ENCODE peak calls at places on chromosome 11, in five cellular contexts. One of them, this sample, is unnamed.

GRCh38 chr11:106770489-106771100 is 247.7 kb downstream of the GUCY1A2 start:
- DNase-seq in CD8-positive, alpha-beta memory T cell: no peak
- DNase-seq in K562: no peak
- DNase-seq in activated CD4-positive, alpha-beta T cell treated with anti-CD3 and anti-CD28 coated beads, Interleukin-2, amount 50 U/mL, for 24 hours: no peak
- DNase-seq in nephron progenitor cell: no peak
- DNase-seq in this sample: no peak

GRCh38 chr11:75142714-75143419 is 8.0 kb upstream of the SLCO2B1 start:
- DNase-seq in activated CD4-positive, alpha-beta T cell treated with anti-CD3 and anti-CD28 coated beads, Interleukin-2, amount 50 U/mL, for 24 hours: peak; percentile 76
- DNase-seq in K562: peak; percentile 91
- DNase-seq in CD8-positive, alpha-beta memory T cell: peak; percentile 43
- DNase-seq in nephron progenitor cell: no peak
- DNase-seq in this sample: no peak

GRCh38 chr11:91996526-91996925 is 228.1 kb upstream of the FAT3 start:
- DNase-seq in activated CD4-positive, alpha-beta T cell treated with anti-CD3 and anti-CD28 coated beads, Interleukin-2, amount 50 U/mL, for 24 hours: no peak
- DNase-seq in nephron progenitor cell: no peak
- DNase-seq in CD8-positive, alpha-beta memory T cell: no peak
- DNase-seq in K562: no peak
- DNase-seq in this sample: no peak

GRCh38 chr11:80477178-80477577 is 1036.3 kb upstream of the TENM4 start:
- DNase-seq in activated CD4-positive, alpha-beta T cell treated with anti-CD3 and anti-CD28 coated beads, Interleukin-2, amount 50 U/mL, for 24 hours: no peak
- DNase-seq in K562: no peak
- DNase-seq in nephron progenitor cell: no peak
- DNase-seq in CD8-positive, alpha-beta memory T cell: no peak
- DNase-seq in this sample: no peak

GRCh38 chr11:28195449-28195848 is 87.3 kb downstream of the METTL15 start:
- DNase-seq in nephron progenitor cell: no peak
- DNase-seq in activated CD4-positive, alpha-beta T cell treated with anti-CD3 and anti-CD28 coated beads, Interleukin-2, amount 50 U/mL, for 24 hours: no peak
- DNase-seq in K562: no peak
- DNase-seq in CD8-positive, alpha-beta memory T cell: no peak
- DNase-seq in this sample: no peak

GRCh38 chr11:77208535-77208934 is 80.5 kb downstream of the MYO7A start:
- DNase-seq in CD8-positive, alpha-beta memory T cell: no peak
- DNase-seq in K562: no peak
- DNase-seq in nephron progenitor cell: no peak
- DNase-seq in activated CD4-positive, alpha-beta T cell treated with anti-CD3 and anti-CD28 coated beads, Interleukin-2, amount 50 U/mL, for 24 hours: no peak
- DNase-seq in this sample: no peak

GRCh38 chr11:69941546-69942332 is 122.5 kb upstream of the FGF3 start:
- DNase-seq in K562: no peak
- DNase-seq in nephron progenitor cell: no peak
- DNase-seq in CD8-positive, alpha-beta memory T cell: no peak
- DNase-seq in activated CD4-positive, alpha-beta T cell treated with anti-CD3 and anti-CD28 coated beads, Interleukin-2, amount 50 U/mL, for 24 hours: no peak
- DNase-seq in this sample: no peak

GRCh38 chr11:132839226-132839625 is 693.1 kb downstream of the OPCML start:
- DNase-seq in nephron progenitor cell: no peak
- DNase-seq in activated CD4-positive, alpha-beta T cell treated with anti-CD3 and anti-CD28 coated beads, Interleukin-2, amount 50 U/mL, for 24 hours: no peak
- DNase-seq in K562: no peak
- DNase-seq in CD8-positive, alpha-beta memory T cell: no peak
- DNase-seq in this sample: no peak

GRCh38 chr11:95567685-95568084 is 221.9 kb downstream of the FAM76B start:
- DNase-seq in activated CD4-positive, alpha-beta T cell treated with anti-CD3 and anti-CD28 coated beads, Interleukin-2, amount 50 U/mL, for 24 hours: no peak
- DNase-seq in nephron progenitor cell: no peak
- DNase-seq in K562: no peak
- DNase-seq in CD8-positive, alpha-beta memory T cell: no peak
- DNase-seq in this sample: no peak

GRCh38 chr11:109320595-109320994 is 101.4 kb upstream of the C11orf87 start:
- DNase-seq in nephron progenitor cell: no peak
- DNase-seq in activated CD4-positive, alpha-beta T cell treated with anti-CD3 and anti-CD28 coated beads, Interleukin-2, amount 50 U/mL, for 24 hours: no peak
- DNase-seq in K562: no peak
- DNase-seq in CD8-positive, alpha-beta memory T cell: no peak
- DNase-seq in this sample: no peak

GRCh38 chr11:61645179-61645868 is 34.9 kb upstream of the DAGLA start:
- DNase-seq in activated CD4-positive, alpha-beta T cell treated with anti-CD3 and anti-CD28 coated beads, Interleukin-2, amount 50 U/mL, for 24 hours: no peak
- DNase-seq in CD8-positive, alpha-beta memory T cell: no peak
- DNase-seq in K562: no peak
- DNase-seq in nephron progenitor cell: no peak
- DNase-seq in this sample: no peak

GRCh38 chr11:57116654-57117053 is 65.1 kb upstream of the LRRC55 start:
- DNase-seq in nephron progenitor cell: peak; percentile 44
- DNase-seq in K562: peak; percentile 78
- DNase-seq in CD8-positive, alpha-beta memory T cell: no peak
- DNase-seq in activated CD4-positive, alpha-beta T cell treated with anti-CD3 and anti-CD28 coated beads, Interleukin-2, amount 50 U/mL, for 24 hours: no peak
- DNase-seq in this sample: no peak

GRCh38 chr11:83278351-83278750 is 7.8 kb downstream of the CCDC90B start:
- DNase-seq in K562: no peak
- DNase-seq in CD8-positive, alpha-beta memory T cell: no peak
- DNase-seq in nephron progenitor cell: no peak
- DNase-seq in activated CD4-positive, alpha-beta T cell treated with anti-CD3 and anti-CD28 coated beads, Interleukin-2, amount 50 U/mL, for 24 hours: no peak
- DNase-seq in this sample: no peak

GRCh38 chr11:44275241-44275640 is 34.7 kb downstream of the ALX4 start:
- DNase-seq in K562: no peak
- DNase-seq in activated CD4-positive, alpha-beta T cell treated with anti-CD3 and anti-CD28 coated beads, Interleukin-2, amount 50 U/mL, for 24 hours: no peak
- DNase-seq in nephron progenitor cell: no peak
- DNase-seq in CD8-positive, alpha-beta memory T cell: no peak
- DNase-seq in this sample: no peak

GRCh38 chr11:123798513-123799252 is 7.5 kb downstream of the OR6M1 start:
- DNase-seq in activated CD4-positive, alpha-beta T cell treated with anti-CD3 and anti-CD28 coated beads, Interleukin-2, amount 50 U/mL, for 24 hours: no peak
- DNase-seq in CD8-positive, alpha-beta memory T cell: no peak
- DNase-seq in nephron progenitor cell: no peak
- DNase-seq in K562: no peak
- DNase-seq in this sample: no peak

GRCh38 chr11:27433742-27434141 is 38.8 kb downstream of the LGR4 start:
- DNase-seq in nephron progenitor cell: no peak
- DNase-seq in CD8-positive, alpha-beta memory T cell: no peak
- DNase-seq in K562: no peak
- DNase-seq in activated CD4-positive, alpha-beta T cell treated with anti-CD3 and anti-CD28 coated beads, Interleukin-2, amount 50 U/mL, for 24 hours: no peak
- DNase-seq in this sample: no peak

GRCh38 chr11:11306855-11307254 is 46.2 kb downstream of the CSNK2A3 start:
- DNase-seq in activated CD4-positive, alpha-beta T cell treated with anti-CD3 and anti-CD28 coated beads, Interleukin-2, amount 50 U/mL, for 24 hours: no peak
- DNase-seq in nephron progenitor cell: no peak
- DNase-seq in K562: no peak
- DNase-seq in CD8-positive, alpha-beta memory T cell: no peak
- DNase-seq in this sample: no peak

GRCh38 chr11:95143106-95143681 is 53.5 kb downstream of the ENDOD1 start:
- DNase-seq in activated CD4-positive, alpha-beta T cell treated with anti-CD3 and anti-CD28 coated beads, Interleukin-2, amount 50 U/mL, for 24 hours: no peak
- DNase-seq in CD8-positive, alpha-beta memory T cell: no peak
- DNase-seq in nephron progenitor cell: no peak
- DNase-seq in K562: no peak
- DNase-seq in this sample: no peak

GRCh38 chr11:120748485-120748814 is 236.9 kb downstream of the GRIK4 start:
- DNase-seq in CD8-positive, alpha-beta memory T cell: no peak
- DNase-seq in nephron progenitor cell: no peak
- DNase-seq in K562: no peak
- DNase-seq in activated CD4-positive, alpha-beta T cell treated with anti-CD3 and anti-CD28 coated beads, Interleukin-2, amount 50 U/mL, for 24 hours: no peak
- DNase-seq in this sample: no peak

GRCh38 chr11:107699371-107700348 is 12.2 kb downstream of the SLN start:
- DNase-seq in K562: no peak
- DNase-seq in activated CD4-positive, alpha-beta T cell treated with anti-CD3 and anti-CD28 coated beads, Interleukin-2, amount 50 U/mL, for 24 hours: no peak
- DNase-seq in nephron progenitor cell: no peak
- DNase-seq in CD8-positive, alpha-beta memory T cell: no peak
- DNase-seq in this sample: no peak

GRCh38 chr11:26331911-26332571 is at the start of gene ANO3:
- DNase-seq in CD8-positive, alpha-beta memory T cell: no peak
- DNase-seq in K562: peak; percentile 56
- DNase-seq in nephron progenitor cell: peak; percentile 95
- DNase-seq in activated CD4-positive, alpha-beta T cell treated with anti-CD3 and anti-CD28 coated beads, Interleukin-2, amount 50 U/mL, for 24 hours: no peak
- DNase-seq in this sample: peak; percentile 2

GRCh38 chr11:69295995-69296889 is 2.3 kb downstream of the MYEOV start:
- DNase-seq in nephron progenitor cell: no peak
- DNase-seq in K562: peak; percentile 53
- DNase-seq in CD8-positive, alpha-beta memory T cell: no peak
- DNase-seq in activated CD4-positive, alpha-beta T cell treated with anti-CD3 and anti-CD28 coated beads, Interleukin-2, amount 50 U/mL, for 24 hours: no peak
- DNase-seq in this sample: no peak

GRCh38 chr11:17972987-17973386 is 39.9 kb downstream of the SERGEF start:
- DNase-seq in activated CD4-positive, alpha-beta T cell treated with anti-CD3 and anti-CD28 coated beads, Interleukin-2, amount 50 U/mL, for 24 hours: no peak
- DNase-seq in nephron progenitor cell: peak; percentile 66
- DNase-seq in K562: peak; percentile 50
- DNase-seq in CD8-positive, alpha-beta memory T cell: no peak
- DNase-seq in this sample: no peak

GRCh38 chr11:64268028-64268686 is 16.3 kb downstream of the BAD start:
- DNase-seq in activated CD4-positive, alpha-beta T cell treated with anti-CD3 and anti-CD28 coated beads, Interleukin-2, amount 50 U/mL, for 24 hours: no peak
- DNase-seq in nephron progenitor cell: no peak
- DNase-seq in K562: peak; percentile 47
- DNase-seq in CD8-positive, alpha-beta memory T cell: no peak
- DNase-seq in this sample: no peak

GRCh38 chr11:103661185-103661584 is 375.3 kb upstream of the DDI1 start:
- DNase-seq in activated CD4-positive, alpha-beta T cell treated with anti-CD3 and anti-CD28 coated beads, Interleukin-2, amount 50 U/mL, for 24 hours: no peak
- DNase-seq in K562: no peak
- DNase-seq in CD8-positive, alpha-beta memory T cell: no peak
- DNase-seq in nephron progenitor cell: no peak
- DNase-seq in this sample: no peak

GRCh38 chr11:55942785-55943392 is 6.7 kb upstream of the OR5I1 start:
- DNase-seq in activated CD4-positive, alpha-beta T cell treated with anti-CD3 and anti-CD28 coated beads, Interleukin-2, amount 50 U/mL, for 24 hours: no peak
- DNase-seq in CD8-positive, alpha-beta memory T cell: no peak
- DNase-seq in K562: peak; percentile 28
- DNase-seq in nephron progenitor cell: no peak
- DNase-seq in this sample: peak; percentile 2

GRCh38 chr11:123083623-123084029 is 21.7 kb upstream of the HSPA8 start:
- DNase-seq in activated CD4-positive, alpha-beta T cell treated with anti-CD3 and anti-CD28 coated beads, Interleukin-2, amount 50 U/mL, for 24 hours: peak; percentile 67
- DNase-seq in nephron progenitor cell: no peak
- DNase-seq in K562: peak; percentile 83
- DNase-seq in CD8-positive, alpha-beta memory T cell: peak; percentile 51
- DNase-seq in this sample: no peak